ENCODE peak calls at places on chromosomes 13 and 19, in four cellular contexts. One of them, this sample, is unnamed.

GRCh38 chr13:50323440-50324070 is 308.3 kb downstream of the KCNRG start:
- DNase-seq in IMR-90: peak
- DNase-seq in cardiac muscle cell: peak
- DNase-seq in breast epithelium: no peak
- DNase-seq in this sample: no peak

GRCh38 chr19:41848666-41849065 is 3.8 kb downstream of the DMRTC2 start:
- DNase-seq in IMR-90: no peak
- DNase-seq in cardiac muscle cell: no peak
- DNase-seq in breast epithelium: no peak
- DNase-seq in this sample: no peak

GRCh38 chr13:112481458-112481857 is 105.3 kb downstream of the SPACA7 start:
- DNase-seq in IMR-90: no peak
- DNase-seq in cardiac muscle cell: no peak
- DNase-seq in breast epithelium: no peak
- DNase-seq in this sample: no peak

GRCh38 chr13:49444517-49445395 is 682 bp downstream of the SETDB2 start:
- DNase-seq in IMR-90: peak
- DNase-seq in cardiac muscle cell: peak
- DNase-seq in breast epithelium: no peak
- DNase-seq in this sample: no peak

GRCh38 chr19:3284759-3285646 is 60.5 kb downstream of the CELF5 start:
- DNase-seq in IMR-90: peak
- DNase-seq in cardiac muscle cell: peak
- DNase-seq in breast epithelium: peak
- DNase-seq in this sample: no peak

GRCh38 chr13:79645569-79645968 is 164.6 kb downstream of the NDFIP2 start:
- DNase-seq in IMR-90: no peak
- DNase-seq in cardiac muscle cell: no peak
- DNase-seq in breast epithelium: no peak
- DNase-seq in this sample: no peak

GRCh38 chr19:33350538-33351309 is 22.8 kb upstream of the CEBPG start:
- DNase-seq in IMR-90: peak
- DNase-seq in cardiac muscle cell: peak
- DNase-seq in breast epithelium: peak
- DNase-seq in this sample: no peak

GRCh38 chr19:14536926-14537692 is 7.7 kb downstream of the TECR start:
- DNase-seq in IMR-90: no peak
- DNase-seq in cardiac muscle cell: peak
- DNase-seq in breast epithelium: peak
- DNase-seq in this sample: no peak

GRCh38 chr13:112791662-112792440 is 102.0 kb downstream of the ATP11A start:
- DNase-seq in IMR-90: no peak
- DNase-seq in cardiac muscle cell: no peak
- DNase-seq in breast epithelium: no peak
- DNase-seq in this sample: no peak

GRCh38 chr19:18464646-18465045 is 26.7 kb upstream of the ISYNA1 start:
- DNase-seq in IMR-90: peak
- DNase-seq in cardiac muscle cell: peak
- DNase-seq in breast epithelium: peak
- DNase-seq in this sample: peak

GRCh38 chr13:33017410-33017929 is 1.2 kb downstream of the KL start:
- DNase-seq in IMR-90: peak
- DNase-seq in cardiac muscle cell: peak
- DNase-seq in breast epithelium: no peak
- DNase-seq in this sample: no peak

GRCh38 chr13:50531917-50532899 is 311.3 kb downstream of the DLEU7 start:
- DNase-seq in IMR-90: peak
- DNase-seq in cardiac muscle cell: peak
- DNase-seq in breast epithelium: no peak
- DNase-seq in this sample: no peak

GRCh38 chr19:4328243-4328990 is 10.2 kb downstream of the STAP2 start:
- DNase-seq in IMR-90: peak
- DNase-seq in cardiac muscle cell: peak
- DNase-seq in breast epithelium: peak
- DNase-seq in this sample: peak

GRCh38 chr19:38879400-38879751 is 1.3 kb upstream of the RINL start:
- DNase-seq in IMR-90: no peak
- DNase-seq in cardiac muscle cell: no peak
- DNase-seq in breast epithelium: no peak
- DNase-seq in this sample: no peak

GRCh38 chr19:1450735-1451669 is 1.1 kb downstream of the APC2 start:
- DNase-seq in IMR-90: no peak
- DNase-seq in cardiac muscle cell: no peak
- DNase-seq in breast epithelium: no peak
- DNase-seq in this sample: peak

GRCh38 chr19:54160182-54160811 is 776 bp upstream of the LENG1 start:
- DNase-seq in IMR-90: peak
- DNase-seq in cardiac muscle cell: peak
- DNase-seq in breast epithelium: no peak
- DNase-seq in this sample: no peak

GRCh38 chr19:30167976-30168635 is 204.1 kb upstream of the ZNF536 start:
- DNase-seq in IMR-90: no peak
- DNase-seq in cardiac muscle cell: no peak
- DNase-seq in breast epithelium: no peak
- DNase-seq in this sample: no peak

GRCh38 chr13:99390601-99391000 is 83.4 kb upstream of the GPR183 start:
- DNase-seq in IMR-90: no peak
- DNase-seq in cardiac muscle cell: no peak
- DNase-seq in breast epithelium: no peak
- DNase-seq in this sample: no peak

GRCh38 chr19:4952945-4953344 is 16.0 kb upstream of the KDM4B start:
- DNase-seq in IMR-90: no peak
- DNase-seq in cardiac muscle cell: no peak
- DNase-seq in breast epithelium: no peak
- DNase-seq in this sample: no peak

GRCh38 chr13:28778308-28779215 is 41.6 kb upstream of the MTUS2 start:
- DNase-seq in IMR-90: no peak
- DNase-seq in cardiac muscle cell: no peak
- DNase-seq in breast epithelium: no peak
- DNase-seq in this sample: no peak

GRCh38 chr13:42968906-42969305 is 23.1 kb downstream of the EPSTI1 start:
- DNase-seq in IMR-90: no peak
- DNase-seq in cardiac muscle cell: no peak
- DNase-seq in breast epithelium: peak
- DNase-seq in this sample: no peak

GRCh38 chr19:40360020-40360686 is 11.7 kb downstream of the PLD3 start:
- DNase-seq in IMR-90: no peak
- DNase-seq in cardiac muscle cell: no peak
- DNase-seq in breast epithelium: no peak
- DNase-seq in this sample: no peak

GRCh38 chr13:46295531-46296464 is 84.1 kb downstream of the LRRC63 start:
- DNase-seq in IMR-90: peak
- DNase-seq in cardiac muscle cell: peak
- DNase-seq in breast epithelium: no peak
- DNase-seq in this sample: no peak

GRCh38 chr13:40402931-40403412 is 263.5 kb downstream of the FOXO1 start:
- DNase-seq in IMR-90: peak
- DNase-seq in cardiac muscle cell: peak
- DNase-seq in breast epithelium: no peak
- DNase-seq in this sample: no peak

GRCh38 chr13:97403893-97404683 is 29.9 kb upstream of the RAP2A start:
- DNase-seq in IMR-90: peak
- DNase-seq in cardiac muscle cell: no peak
- DNase-seq in breast epithelium: no peak
- DNase-seq in this sample: no peak

GRCh38 chr13:25371608-25372274 is at the start of gene ATP8A2:
- DNase-seq in IMR-90: no peak
- DNase-seq in cardiac muscle cell: no peak
- DNase-seq in breast epithelium: no peak
- DNase-seq in this sample: no peak

GRCh38 chr13:109836629-109837607 is 50.5 kb upstream of the IRS2 start:
- DNase-seq in IMR-90: no peak
- DNase-seq in cardiac muscle cell: no peak
- DNase-seq in breast epithelium: no peak
- DNase-seq in this sample: no peak

GRCh38 chr13:51929699-51930098 is 67.9 kb downstream of the CCDC70 start:
- DNase-seq in IMR-90: no peak
- DNase-seq in cardiac muscle cell: no peak
- DNase-seq in breast epithelium: no peak
- DNase-seq in this sample: no peak

DNA sequence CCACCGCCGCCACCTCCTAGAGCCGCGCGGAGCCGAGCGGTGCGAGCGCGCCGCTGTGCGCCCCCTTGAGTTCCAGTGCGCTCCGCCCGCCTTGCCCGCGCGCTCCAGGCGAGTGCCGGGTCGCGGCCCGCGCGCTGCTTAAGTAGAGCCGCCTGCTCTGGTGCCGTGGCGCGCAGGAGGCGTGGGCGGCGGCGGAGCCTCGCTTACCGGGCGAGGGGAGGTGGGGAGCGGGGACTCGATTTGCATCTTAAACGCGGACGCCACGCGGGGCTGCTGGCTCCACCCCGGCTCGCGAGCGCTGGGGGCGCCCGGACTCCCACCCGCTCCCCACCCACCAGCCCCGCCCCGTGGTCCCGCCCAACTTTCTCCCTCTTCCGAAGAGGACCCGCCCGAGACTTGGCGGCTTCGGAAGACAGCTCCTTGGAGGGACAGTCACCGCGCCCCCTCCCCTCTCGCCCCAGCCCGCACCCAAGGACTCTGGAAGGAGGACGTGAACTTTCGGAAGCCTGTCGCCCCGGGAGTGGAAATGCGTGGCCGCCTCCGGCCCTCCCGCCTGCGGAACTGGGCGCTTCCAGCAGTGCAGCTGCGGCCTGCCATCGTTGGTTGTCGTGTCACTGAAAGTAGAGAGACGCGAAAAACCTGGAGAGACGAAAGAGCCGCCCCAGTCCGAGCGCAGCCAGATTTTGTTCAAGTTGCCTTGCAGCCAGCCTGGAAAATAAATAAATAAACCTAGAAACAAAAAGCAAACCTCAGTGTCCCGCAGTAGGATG is at the start of gene KCTD12:
- DNase-seq in IMR-90: peak
- DNase-seq in cardiac muscle cell: peak
- DNase-seq in breast epithelium: peak
- DNase-seq in this sample: peak
- H3K27ac ChIP-seq in IMR-90: peak
- H3K27ac ChIP-seq in cardiac muscle cell: peak
- H3K27ac ChIP-seq in breast epithelium: peak
- H3K27ac ChIP-seq in this sample: peak

DNA sequence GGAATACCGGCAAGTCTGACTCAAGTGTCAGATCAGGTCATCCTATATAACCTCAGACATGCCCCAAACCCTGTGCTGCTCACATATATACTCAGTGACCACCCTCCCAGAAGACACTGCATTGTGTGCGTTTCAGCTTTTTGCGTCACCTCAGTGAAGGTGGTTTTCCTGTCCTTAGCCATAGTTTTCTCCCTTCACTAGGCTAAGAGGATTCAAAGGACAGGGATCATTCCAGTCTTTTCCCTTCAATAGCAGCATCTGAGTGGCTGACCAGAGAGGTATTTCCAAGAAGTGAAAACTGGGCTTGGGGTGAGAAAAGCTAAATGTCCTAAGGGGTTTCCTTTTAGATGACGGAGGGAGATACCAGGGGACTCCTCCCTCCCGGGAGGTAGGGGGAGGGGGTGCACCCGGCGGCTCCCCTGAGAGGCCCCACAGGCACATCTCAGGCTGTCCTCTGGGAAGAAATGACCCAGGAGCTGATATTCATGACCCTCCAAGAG is 12.7 kb upstream of the OR10H1 start:
- DNase-seq in IMR-90: no peak
- DNase-seq in cardiac muscle cell: no peak
- DNase-seq in breast epithelium: no peak
- DNase-seq in this sample: no peak
- H3K27ac ChIP-seq in IMR-90: no peak
- H3K27ac ChIP-seq in cardiac muscle cell: no peak
- H3K27ac ChIP-seq in breast epithelium: peak
- H3K27ac ChIP-seq in this sample: no peak

DNA sequence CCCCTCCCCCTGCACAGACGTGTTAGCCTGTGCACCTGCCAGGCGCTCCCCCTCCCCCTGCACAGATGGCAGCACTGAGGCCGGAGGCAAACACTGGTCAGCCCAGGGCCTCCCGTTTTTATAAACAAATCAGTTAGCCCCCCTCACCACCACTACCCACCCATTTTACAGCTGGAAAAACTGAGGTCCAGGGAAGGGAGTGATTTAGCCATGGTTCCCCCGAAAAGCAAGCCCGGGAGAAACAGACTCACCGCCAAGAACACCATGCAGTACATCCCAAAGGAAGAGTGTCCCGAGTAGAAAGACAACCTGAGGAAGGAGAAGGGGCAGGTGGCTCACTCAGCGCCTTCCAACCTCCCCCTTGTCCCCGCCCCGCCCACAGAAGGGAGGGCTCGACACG is 8.7 kb downstream of the PLPP2 start:
- DNase-seq in IMR-90: no peak
- DNase-seq in cardiac muscle cell: no peak
- DNase-seq in breast epithelium: no peak
- DNase-seq in this sample: no peak
- H3K27ac ChIP-seq in IMR-90: no peak
- H3K27ac ChIP-seq in cardiac muscle cell: no peak
- H3K27ac ChIP-seq in breast epithelium: no peak
- H3K27ac ChIP-seq in this sample: no peak

GRCh38 chr19:7665076-7665475 is 3.8 kb upstream of the RETN start:
- DNase-seq in IMR-90: peak
- DNase-seq in cardiac muscle cell: peak
- DNase-seq in breast epithelium: no peak
- DNase-seq in this sample: no peak

GRCh38 chr19:7662657-7663056 is 6.2 kb upstream of the RETN start:
- DNase-seq in IMR-90: no peak
- DNase-seq in cardiac muscle cell: no peak
- DNase-seq in breast epithelium: no peak
- DNase-seq in this sample: no peak

GRCh38 chr19:7668842-7669241 is at the start of gene RETN:
- DNase-seq in IMR-90: no peak
- DNase-seq in cardiac muscle cell: no peak
- DNase-seq in breast epithelium: no peak
- DNase-seq in this sample: no peak

GRCh38 chr19:7658219-7658686 is 10.6 kb upstream of the RETN start:
- DNase-seq in IMR-90: no peak
- DNase-seq in cardiac muscle cell: no peak
- DNase-seq in breast epithelium: no peak
- DNase-seq in this sample: no peak

DNA sequence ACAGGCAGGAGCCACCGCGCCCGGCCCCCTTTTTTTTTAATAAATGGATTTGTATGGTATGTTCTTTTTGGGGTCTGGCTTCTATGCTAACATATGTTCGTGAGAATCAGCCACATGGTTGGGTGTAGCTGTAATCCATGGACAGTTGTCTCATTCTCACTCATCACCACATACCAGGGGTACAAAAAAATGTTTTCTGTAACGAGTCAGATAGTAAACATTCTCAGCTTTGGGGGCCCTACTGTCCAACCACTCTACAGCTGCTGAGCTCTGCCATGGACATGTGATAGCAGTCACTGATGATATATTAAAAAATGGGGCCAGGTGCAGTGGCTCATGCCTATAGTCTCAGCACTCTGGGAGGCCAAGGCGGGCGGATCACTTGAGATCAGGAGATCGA is 5.1 kb upstream of the RETN start:
- DNase-seq in IMR-90: no peak
- DNase-seq in cardiac muscle cell: no peak
- DNase-seq in breast epithelium: no peak
- DNase-seq in this sample: no peak
- H3K27ac ChIP-seq in IMR-90: no peak
- H3K27ac ChIP-seq in cardiac muscle cell: no peak
- H3K27ac ChIP-seq in breast epithelium: no peak
- H3K27ac ChIP-seq in this sample: no peak

This sample was measured in substantia nigra.